ENCODE peak calls at places on chromosomes 4 and X, in eight cellular contexts. E is H54, G is HCT116, W is right lobe of liver, K is heart left ventricle, A is A549, H is IMR-90, Q is NB4. I is an unnamed sample.

GRCh38 chr4:93203708-93204107 is 624.8 kb upstream of the ATOH1 start:
- DNase-seq in E (no peak), Q (peak; percentile 21), W (no peak), K (no peak), G (peak; percentile 19), A (no peak), H (peak; percentile 12), I (no peak)

GRCh38 chr4:114028071-114028470 is 48.6 kb upstream of the ARSJ start:
- DNase-seq in A (no peak), G (no peak), E (no peak), W (no peak), Q (no peak), K (no peak), H (peak; percentile 9), I (no peak)

GRCh38 chrX:68876731-68877130 is 47.9 kb downstream of the EFNB1 start:
- DNase-seq in W (no peak), H (no peak), Q (no peak), E (no peak), G (no peak), A (no peak), K (no peak), I (no peak)

GRCh38 chrX:72142094-72142843 is 10.6 kb upstream of the RTL5 start:
- DNase-seq in G (no peak), W (no peak), H (no peak), Q (no peak), A (no peak), E (no peak), K (no peak), I (no peak)

GRCh38 chrX:30961805-30962204 is 72.8 kb upstream of the TAB3 start:
- DNase-seq in E (no peak), K (no peak), G (no peak), Q (no peak), W (no peak), A (no peak), H (no peak), I (no peak)

GRCh38 chr4:81152839-81153713 is 61.9 kb downstream of the PRKG2 start:
- DNase-seq in H (no peak), Q (no peak), G (no peak), A (no peak), K (no peak), E (no peak), W (no peak), I (no peak)

GRCh38 chrX:108225456-108225730 is 133.8 kb downstream of the ATG4A start:
- DNase-seq in E (no peak), H (no peak), G (no peak), Q (peak; percentile 6), A (no peak), W (no peak), K (no peak), I (no peak)

GRCh38 chr4:11252149-11252548 is 176.5 kb downstream of the HS3ST1 start:
- DNase-seq in K (no peak), H (no peak), G (no peak), A (no peak), W (no peak), Q (no peak), E (no peak), I (no peak)

GRCh38 chrX:73267206-73267605 is 52.6 kb upstream of the NAP1L2 start:
- DNase-seq in E (no peak), W (no peak), G (no peak), A (no peak), Q (no peak), H (no peak), K (no peak), I (no peak)

GRCh38 chrX:140572724-140573123 is 67.9 kb upstream of the SOX3 start:
- DNase-seq in H (peak; percentile 34), Q (peak; percentile 57), E (no peak), G (no peak), K (no peak), W (peak; percentile 32), A (peak; percentile 1), I (no peak)

GRCh38 chrX:39171686-39172085 is 370.4 kb downstream of the MID1IP1 start:
- DNase-seq in H (no peak), K (no peak), W (no peak), A (no peak), G (no peak), E (no peak), Q (no peak), I (no peak)

GRCh38 chrX:39175418-39176057 is 374.3 kb downstream of the MID1IP1 start:
- DNase-seq in Q (no peak), K (no peak), A (no peak), E (no peak), H (no peak), W (no peak), G (no peak), I (no peak)

GRCh38 chrX:39176105-39176504 is 374.8 kb downstream of the MID1IP1 start:
- DNase-seq in W (no peak), Q (no peak), H (no peak), E (no peak), K (no peak), A (no peak), G (no peak), I (no peak)

GRCh38 chrX:39170432-39170831 is 369.2 kb downstream of the MID1IP1 start:
- DNase-seq in G (no peak), A (no peak), K (no peak), E (no peak), Q (no peak), H (no peak), W (no peak), I (no peak)

GRCh38 chrX:39174761-39175417 is 373.6 kb downstream of the MID1IP1 start:
- DNase-seq in E (no peak), K (no peak), Q (no peak), H (no peak), A (no peak), G (no peak), W (no peak), I (no peak)
- TF ChIP-seq POLR2A in E (no peak), K (no peak), Q (no peak), H (no peak), A (no peak), G (no peak), W (no peak), I (no peak)

DNA sequence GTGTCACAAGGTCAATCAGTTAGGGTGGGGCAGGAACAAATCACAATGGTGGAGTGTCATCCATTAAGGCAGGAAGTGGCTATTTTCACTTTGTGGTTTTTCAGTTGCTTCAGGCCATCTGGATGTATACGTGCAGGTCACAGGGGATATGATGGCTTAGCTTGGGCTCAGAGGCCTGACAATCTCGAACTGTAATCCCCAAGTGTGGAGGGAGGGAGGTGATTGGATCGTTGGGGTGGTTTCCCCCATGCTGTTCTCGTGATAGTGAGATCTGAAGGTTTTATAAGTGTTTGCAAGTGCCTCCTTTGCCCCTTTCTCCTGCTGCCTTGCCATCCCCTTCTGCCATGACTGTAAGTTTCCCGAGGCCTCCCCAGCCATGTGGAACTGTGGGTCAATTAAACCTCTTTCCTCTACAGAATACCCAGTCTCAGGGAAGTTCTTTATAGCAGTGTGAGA is 36.7 kb upstream of the STS start:
- DNase-seq in K (no peak), E (no peak), H (no peak), W (no peak), A (no peak), Q (peak; percentile 79), G (no peak), I (no peak)
- TF ChIP-seq POLR2A in K (no peak), E (no peak), H (no peak), W (no peak), A (no peak), Q (no peak), G (no peak), I (no peak)

GRCh38 chr4:74794341-74794801 is at the start of gene BTC:
- DNase-seq in G (peak; percentile 43), H (no peak), E (peak; percentile 9), W (peak; percentile 71), Q (no peak), A (peak; percentile 64), K (peak; percentile 23), I (no peak)
- TF ChIP-seq POLR2A in G (no peak), H (no peak), E (no peak), W (peak; percentile 37), Q (no peak), A (peak; percentile 28), K (no peak), I (no peak)

GRCh38 chrX:153780678-153781427 is at the start of gene SRPK3:
- DNase-seq in W (no peak), E (no peak), A (no peak), K (peak; percentile 50), Q (peak; percentile 56), G (no peak), H (no peak), I (no peak)
- TF ChIP-seq POLR2A in W (no peak), E (no peak), A (no peak), K (peak; percentile 68), Q (no peak), G (no peak), H (no peak), I (no peak)

GRCh38 chr4:86891785-86892638 is at the start of gene C4orf36:
- DNase-seq in E (peak; percentile 37), G (peak; percentile 66), K (peak; percentile 46), W (peak; percentile 85), H (peak; percentile 18), A (peak; percentile 38), Q (peak; percentile 82), I (peak; percentile 53)
- TF ChIP-seq POLR2A in E (no peak), G (no peak), K (no peak), W (peak; percentile 35), H (no peak), A (peak; percentile 30), Q (no peak), I (no peak)

GRCh38 chr4:48543796-48544195 is 53.7 kb downstream of the ZAR1 start:
- DNase-seq in A (no peak), G (no peak), E (no peak), H (peak; percentile 15), K (no peak), W (no peak), Q (no peak), I (no peak)

GRCh38 chr4:48546336-48546735 is 56.3 kb downstream of the ZAR1 start:
- DNase-seq in H (peak; percentile 52), A (no peak), Q (peak; percentile 72), K (no peak), W (no peak), E (no peak), G (peak; percentile 12), I (no peak)

GRCh38 chr4:48538358-48538757 is 48.3 kb downstream of the ZAR1 start:
- DNase-seq in A (no peak), H (no peak), K (no peak), G (no peak), E (no peak), W (no peak), Q (no peak), I (no peak)

GRCh38 chr4:48542888-48543287 is 52.8 kb downstream of the ZAR1 start:
- DNase-seq in A (no peak), G (no peak), Q (no peak), K (no peak), H (no peak), W (no peak), E (no peak), I (no peak)
- TF ChIP-seq POLR2A in A (no peak), G (no peak), Q (no peak), K (no peak), H (no peak), W (no peak), E (no peak), I (no peak)

DNA sequence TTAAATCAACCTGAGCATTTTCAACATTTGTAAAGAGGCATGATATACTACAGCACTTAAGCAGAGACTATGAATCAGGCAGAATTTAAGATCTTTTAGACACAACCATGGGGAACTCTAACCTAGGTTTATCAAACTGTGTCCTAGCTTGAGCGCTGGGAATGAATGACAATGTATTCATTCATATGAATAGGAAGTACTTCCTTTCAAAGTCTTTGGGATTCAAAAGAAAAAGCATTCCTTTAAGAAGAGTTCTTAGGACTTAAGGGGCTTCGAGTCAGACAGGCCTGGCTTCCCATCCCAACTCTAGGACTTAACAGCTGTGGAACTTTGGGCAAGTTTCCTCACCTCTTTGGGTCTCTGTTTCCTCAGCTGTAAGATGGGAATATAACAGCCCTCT is 104.6 kb downstream of the ANAPC4 start:
- DNase-seq in W (no peak), E (no peak), A (no peak), H (no peak), Q (no peak), K (no peak), G (no peak), I (no peak)
- TF ChIP-seq POLR2A in W (no peak), E (no peak), A (no peak), H (no peak), Q (no peak), K (no peak), G (no peak), I (no peak)

I was measured in tibial nerve.